ENCODE peak calls at places on chromosomes 13 and 19, in seven cellular contexts. M is IMR-90, I is H1, A is trophoblast cell, J is mesendoderm, R is neuronal stem cell, G is mesenchymal stem cell. B is an unnamed sample.

GRCh38 chr19:33098023-33098652 is 17.2 kb downstream of the GPATCH1 start:
- DNase-seq in M (no peak), I (no peak), A (peak; percentile 48), J (no peak), R (no peak), G (no peak), B (no peak)

GRCh38 chr19:38658462-38659306 is 11.2 kb downstream of the ACTN4 start:
- DNase-seq in M (peak; percentile 100), I (no peak), A (peak; percentile 93), J (peak; percentile 78), R (no peak), G (peak; percentile 99), B (no peak)

GRCh38 chr19:14381689-14382474 is 638 bp downstream of the ADGRE5 start:
- DNase-seq in M (peak; percentile 20), I (no peak), A (peak; percentile 72), J (peak; percentile 74), R (no peak), G (peak; percentile 71), B (no peak)

GRCh38 chr19:46426506-46427162 is 2.1 kb downstream of the PNMA8C start:
- DNase-seq in M (peak; percentile 68), I (no peak), A (peak; percentile 31), J (peak; percentile 87), R (peak; percentile 88), G (peak; percentile 83), B (peak; percentile 85)

GRCh38 chr13:31042501-31043165 is 110.2 kb downstream of the TEX26 start:
- DNase-seq in M (no peak), I (no peak), A (no peak), J (no peak), R (no peak), G (no peak), B (no peak)

GRCh38 chr13:98778749-98779148 is 26.3 kb upstream of the SLC15A1 start:
- DNase-seq in M (no peak), I (no peak), A (peak; percentile 46), J (no peak), R (no peak), G (no peak), B (no peak)

GRCh38 chr19:31356587-31357314 is 7.5 kb upstream of the TSHZ3 start:
- DNase-seq in M (no peak), I (no peak), A (no peak), J (peak; percentile 67), R (no peak), G (no peak), B (peak; percentile 77)

GRCh38 chr19:57152921-57153320 is 7.9 kb upstream of the ZIM3 start:
- DNase-seq in M (no peak), I (no peak), A (no peak), J (no peak), R (no peak), G (no peak), B (no peak)

DNA sequence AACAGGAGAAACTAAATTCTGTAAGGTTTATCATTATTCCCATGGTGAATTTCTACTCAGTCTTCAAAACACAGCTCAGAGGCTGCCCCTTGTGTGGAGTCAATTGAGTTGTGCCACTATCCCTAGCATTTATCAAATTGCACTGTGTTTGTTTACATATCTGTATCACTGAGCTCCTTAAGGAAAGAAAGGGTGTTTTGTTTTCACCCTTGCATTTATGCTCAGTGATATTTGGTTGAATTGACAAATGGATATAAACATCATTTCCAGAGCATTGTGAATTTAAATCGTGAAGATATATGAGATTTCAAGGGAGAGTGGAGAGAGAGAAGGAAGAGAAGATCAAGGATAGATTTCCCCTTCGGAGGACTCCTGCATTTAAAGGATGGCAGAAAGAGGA is 55.1 kb upstream of the TNFRSF19 start:
- DNase-seq in M (no peak), I (no peak), A (no peak), J (no peak), R (no peak), G (no peak), B (no peak)
- H3K4me1 ChIP-seq in M (peaks cover 5% of the 10 kb centered on the region), I (no peaks in the 10 kb centered on the region), A (peaks cover 9% of the 10 kb centered on the region), J (peaks cover 11% of the 10 kb centered on the region), R (peaks cover 4% of the 10 kb centered on the region), G (no peaks in the 10 kb centered on the region), B (peaks cover 4% of the 10 kb centered on the region)

GRCh38 chr13:49597043-49597669 is 11.8 kb upstream of the RCBTB1 start:
- DNase-seq in M (no peak), I (no peak), A (no peak), J (no peak), R (no peak), G (no peak), B (no peak)
- H3K27ac ChIP-seq in M (no peak overlapping the region), I (no peak overlapping the region), A (no peak overlapping the region), J (no peak overlapping the region), R (no peak overlapping the region), G (no peak overlapping the region), B (no peak overlapping the region)

GRCh38 chr19:10013316-10013715 is at the start of gene RDH8:
- DNase-seq in M (no peak), I (no peak), A (no peak), J (no peak), R (no peak), G (no peak), B (no peak)

GRCh38 chr19:10010247-10010691 is at the start of gene COL5A3:
- DNase-seq in M (peak; percentile 58), I (no peak), A (no peak), J (no peak), R (no peak), G (peak; percentile 32), B (peak; percentile 59)

GRCh38 chr19:10011974-10012373 is 1.3 kb upstream of the RDH8 start:
- DNase-seq in M (no peak), I (no peak), A (no peak), J (no peak), R (no peak), G (no peak), B (no peak)

GRCh38 chr19:10010939-10011338 is 635 bp upstream of the COL5A3 start:
- DNase-seq in M (no peak), I (no peak), A (no peak), J (no peak), R (no peak), G (no peak), B (no peak)

GRCh38 chr19:10013834-10014618 is 743 bp downstream of the RDH8 start:
- DNase-seq in M (no peak), I (no peak), A (no peak), J (no peak), R (no peak), G (no peak), B (no peak)
- H3K18ac ChIP-seq in M (no peak overlapping the region), I (no peak overlapping the region), A (no peak overlapping the region), J (no peak overlapping the region), R (no peak overlapping the region), G (no peak overlapping the region), B (no peak overlapping the region)

GRCh38 chr19:18433735-18434398 is 4.1 kb downstream of the ISYNA1 start:
- DNase-seq in M (no peak), I (no peak), A (no peak), J (peak; percentile 74), R (no peak), G (no peak), B (peak; percentile 89)
- H3K4me1 ChIP-seq in M (peaks cover 20% of the 10 kb centered on the region), I (peaks cover 25% of the 10 kb centered on the region), A (peaks cover 30% of the 10 kb centered on the region), J (peaks cover 7% of the 10 kb centered on the region), R (peaks cover 38% of the 10 kb centered on the region), G (peaks cover 81% of the 10 kb centered on the region), B (peaks cover under 1% of the 10 kb centered on the region)

GRCh38 chr19:35264281-35265125 is 4.3 kb upstream of the USF2 start:
- DNase-seq in M (no peak), I (no peak), A (no peak), J (no peak), R (no peak), G (no peak), B (peak; percentile 19)
- H3K27ac ChIP-seq in M (no peak overlapping the region), I (no peak overlapping the region), A (no peak overlapping the region), J (no peak overlapping the region), R (no peak overlapping the region), G (no peak overlapping the region), B (no peak overlapping the region)

DNA sequence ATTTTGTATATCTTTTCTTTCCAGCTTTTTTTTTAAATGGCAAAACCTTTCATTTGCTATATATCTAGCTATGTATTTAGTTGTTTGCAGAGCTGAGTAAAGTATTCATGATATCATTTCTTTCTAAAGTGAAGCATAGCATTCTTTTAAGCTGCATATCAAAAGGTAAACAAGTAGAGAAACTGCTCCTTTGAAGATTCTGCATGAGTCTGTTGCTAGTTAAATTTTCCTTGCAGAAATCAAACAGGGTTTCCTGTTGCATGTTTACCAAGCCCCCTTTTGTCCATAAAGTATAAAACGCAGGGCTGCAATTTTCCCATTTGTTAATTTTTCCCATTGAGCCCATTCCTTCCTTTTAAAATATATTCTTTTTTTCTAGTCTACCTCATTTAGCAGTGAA is 110.7 kb upstream of the ARGLU1 start:
- DNase-seq in M (no peak), I (no peak), A (no peak), J (no peak), R (no peak), G (no peak), B (no peak)
- H3K18ac ChIP-seq in M (no peak overlapping the region), I (no peak overlapping the region), A (no peak overlapping the region), J (no peak overlapping the region), R (no peak overlapping the region), G (no peak overlapping the region), B (no peak overlapping the region)

DNA sequence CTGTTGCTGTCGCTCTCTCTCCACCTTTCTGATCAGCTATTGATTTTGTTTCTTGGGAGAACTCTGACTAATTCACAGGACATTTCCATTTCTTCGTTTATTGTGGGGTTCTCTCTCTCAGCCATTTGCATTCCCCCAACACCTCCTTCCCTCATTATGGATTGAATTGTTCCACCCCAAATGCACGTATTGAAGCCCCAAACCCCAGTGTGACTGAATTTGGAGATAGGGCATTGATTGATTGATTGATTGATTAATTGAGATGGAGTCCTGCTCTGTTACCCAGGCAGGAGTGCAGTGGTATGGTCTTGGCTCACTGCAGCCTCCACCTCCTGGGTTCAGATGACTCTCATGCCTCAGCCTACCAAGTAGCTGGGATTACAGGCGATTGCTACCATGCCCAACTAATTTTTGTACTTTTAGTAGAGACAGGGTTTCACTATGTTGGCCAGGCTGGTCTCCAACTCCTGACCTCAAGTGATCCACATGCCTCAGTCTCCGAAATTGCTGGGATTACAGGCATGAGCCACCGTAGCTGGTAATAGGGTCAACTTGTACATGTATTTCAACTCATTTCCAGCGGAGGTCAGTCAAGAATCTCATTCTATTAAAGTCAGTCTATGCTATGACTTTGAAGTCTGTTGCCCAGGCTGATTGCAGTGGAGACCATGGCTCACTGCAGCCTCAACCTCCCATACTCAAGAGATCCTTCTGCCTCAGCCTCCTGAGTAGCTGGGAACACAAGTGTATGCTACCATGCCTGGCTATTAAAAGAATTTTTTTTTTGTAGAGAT is 13.6 kb downstream of the NFILZ start:
- DNase-seq in M (no peak), I (no peak), A (no peak), J (no peak), R (no peak), G (no peak), B (no peak)
- H3K4me1 ChIP-seq in M (no peaks in the 10 kb centered on the region), I (no peaks in the 10 kb centered on the region), A (no peaks in the 10 kb centered on the region), J (no peaks in the 10 kb centered on the region), R (no peaks in the 10 kb centered on the region), G (peaks cover 6% of the 10 kb centered on the region), B (no peaks in the 10 kb centered on the region)

GRCh38 chr19:42326969-42327368 is 1.5 kb downstream of the MEGF8 start:
- DNase-seq in M (no peak), I (no peak), A (no peak), J (no peak), R (no peak), G (no peak), B (no peak)
- H3K27ac ChIP-seq in M (no peak overlapping the region), I (no peak overlapping the region), A (no peak overlapping the region), J (no peak overlapping the region), R (no peak overlapping the region), G (no peak overlapping the region), B (no peak overlapping the region)

DNA sequence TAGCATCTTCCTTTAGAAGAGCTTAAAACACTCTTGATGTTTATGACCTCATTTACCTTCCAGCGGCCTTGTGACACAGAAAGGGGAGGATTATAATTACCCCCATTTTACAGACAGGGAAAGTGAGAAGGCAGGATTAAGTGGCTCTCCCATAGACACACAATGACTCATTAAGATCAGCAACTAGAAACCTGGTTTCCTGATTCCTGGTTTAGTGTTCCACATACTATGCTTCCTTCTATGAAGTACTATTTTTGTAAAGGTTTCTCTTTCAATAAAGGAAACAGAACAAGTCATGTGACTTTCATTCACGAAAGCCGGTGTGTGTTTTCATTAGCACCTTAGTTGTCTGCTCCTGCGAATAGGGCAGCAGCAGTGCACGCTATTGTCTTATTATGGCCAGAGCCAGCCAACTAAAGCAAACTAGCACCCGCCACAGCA is 8.3 kb downstream of the IRS2 start:
- DNase-seq in M (peak; percentile 39), I (no peak), A (no peak), J (peak; percentile 29), R (no peak), G (peak; percentile 54), B (no peak)
- H3K18ac ChIP-seq in M (no peak overlapping the region), I (no peak overlapping the region), A (no peak overlapping the region), J (no peak overlapping the region), R (no peak overlapping the region), G (no peak overlapping the region), B (no peak overlapping the region)